ENCODE peak calls at places on chromosomes 4 and X, in eight cellular contexts. K, E, F, H, B, G, N and I are unnamed samples. For H3K4me1, the result is how much of the 10 kb centered on the place peaks cover.

GRCh38 chr4:138090145-138090917 is 151.8 kb downstream of the SLC7A11 start:
- DNase-seq in E (peak), H (peak), N (peak), G (peak), F (peak), B (peak), K (peak), I (peak)

GRCh38 chr4:54897590-54897989 is 227.8 kb downstream of the KDR start:
- DNase-seq in K (no peak), N (no peak), E (no peak), H (no peak), F (no peak), B (no peak), G (no peak), I (no peak)

GRCh38 chr4:56976878-56977320 is 507 bp downstream of the NOA1 start:
- DNase-seq in K (no peak), F (peak), B (peak), E (peak), N (peak), G (peak), H (no peak), I (peak)

GRCh38 chrX:137051978-137052640 is 18.3 kb upstream of the GPR101 start:
- DNase-seq in N (peak), H (peak), F (peak), E (peak), B (peak), G (peak), K (peak), I (peak)

GRCh38 chr4:154292589-154292988 is 199.0 kb downstream of the DCHS2 start:
- DNase-seq in F (no peak), E (peak), K (no peak), N (no peak), B (no peak), G (no peak), H (no peak), I (no peak)

GRCh38 chr4:138759508-138759907 is 256.1 kb upstream of the NOCT start:
- DNase-seq in F (no peak), H (no peak), E (peak), B (no peak), N (no peak), K (no peak), G (no peak), I (no peak)

GRCh38 chr4:101790521-101791188 is at the start of gene BANK1:
- DNase-seq in G (no peak), H (peak), F (peak), N (no peak), K (no peak), E (peak), B (peak), I (peak)

GRCh38 chrX:16772460-16772859 is 13.8 kb upstream of the TXLNG start:
- DNase-seq in E (peak), B (peak), F (no peak), N (no peak), H (no peak), G (no peak), K (no peak), I (peak)

GRCh38 chr4:37802068-37802666 is 24.3 kb upstream of the PGM2 start:
- DNase-seq in H (peak), N (no peak), B (peak), G (peak), E (peak), F (peak), K (no peak), I (peak)

GRCh38 chrX:42087960-42088359 is 164.6 kb upstream of the CASK start:
- DNase-seq in H (no peak), E (no peak), K (no peak), G (no peak), B (peak), N (no peak), F (no peak), I (no peak)

GRCh38 chr4:8324640-8325239 is 55.2 kb downstream of the HTRA3 start:
- DNase-seq in F (peak), G (peak), B (no peak), E (no peak), N (no peak), H (no peak), K (peak), I (peak)

GRCh38 chr4:13559414-13559813 is 15.1 kb upstream of the NKX3-2 start:
- DNase-seq in G (peak), N (no peak), B (no peak), K (no peak), H (no peak), E (no peak), F (peak), I (no peak)

GRCh38 chr4:100060765-100061416 is 110.8 kb upstream of the H2AZ1 start:
- DNase-seq in G (no peak), F (no peak), N (no peak), E (no peak), B (no peak), H (no peak), K (no peak), I (no peak)

GRCh38 chr4:8777320-8778196 is 94.1 kb downstream of the HMX1 start:
- DNase-seq in N (no peak), K (no peak), F (no peak), H (no peak), G (peak), E (no peak), B (no peak), I (no peak)

GRCh38 chr4:147110968-147111367 is 165.3 kb upstream of the TTC29 start:
- DNase-seq in G (peak), B (no peak), K (no peak), N (no peak), F (no peak), E (no peak), H (no peak), I (no peak)

GRCh38 chr4:40749717-40750460 is at the start of gene NSUN7:
- DNase-seq in G (peak), F (peak), N (peak), H (no peak), B (peak), K (peak), E (peak), I (peak)

GRCh38 chr4:150570862-150571261 is 11.1 kb upstream of the MAB21L2 start:
- DNase-seq in G (no peak), N (no peak), E (no peak), F (no peak), B (no peak), K (no peak), H (no peak), I (no peak)

GRCh38 chr4:150577786-150578185 is 4.2 kb upstream of the MAB21L2 start:
- DNase-seq in N (no peak), F (no peak), K (no peak), E (no peak), B (no peak), G (no peak), H (no peak), I (no peak)

GRCh38 chr4:150573534-150573933 is 8.4 kb upstream of the MAB21L2 start:
- DNase-seq in G (peak), F (peak), B (no peak), K (no peak), H (no peak), N (no peak), E (no peak), I (no peak)

GRCh38 chr4:150572704-150573504 is 9.0 kb upstream of the MAB21L2 start:
- DNase-seq in N (no peak), E (no peak), G (no peak), B (no peak), K (no peak), F (no peak), H (no peak), I (no peak)

DNA sequence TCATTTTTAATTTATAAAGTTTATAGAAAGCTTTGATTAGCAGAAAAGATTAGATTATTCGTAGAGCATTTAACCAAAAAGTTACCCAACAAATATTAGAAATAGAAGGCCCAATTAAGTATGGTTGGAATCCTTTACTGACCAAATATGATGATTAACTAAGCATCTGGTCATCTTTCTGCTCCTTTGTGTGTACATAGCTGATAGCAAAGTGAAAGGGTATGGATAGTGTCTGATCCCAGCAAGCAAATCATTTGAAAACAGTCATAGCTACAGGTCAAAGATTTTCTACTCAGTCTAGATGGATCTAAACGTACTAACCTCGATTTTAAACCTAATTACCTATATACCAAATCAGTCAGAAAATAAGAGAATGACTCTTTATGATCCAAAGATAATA is 7.3 kb upstream of the MAB21L2 start:
- DNase-seq in H (no peak), K (no peak), N (no peak), E (no peak), B (no peak), G (no peak), F (no peak), I (no peak)
- H3K4me1 ChIP-seq in H (under half), K (under half), N (under half), E (under half), B (under half), G (under half), F (under half), I (under half)

DNA sequence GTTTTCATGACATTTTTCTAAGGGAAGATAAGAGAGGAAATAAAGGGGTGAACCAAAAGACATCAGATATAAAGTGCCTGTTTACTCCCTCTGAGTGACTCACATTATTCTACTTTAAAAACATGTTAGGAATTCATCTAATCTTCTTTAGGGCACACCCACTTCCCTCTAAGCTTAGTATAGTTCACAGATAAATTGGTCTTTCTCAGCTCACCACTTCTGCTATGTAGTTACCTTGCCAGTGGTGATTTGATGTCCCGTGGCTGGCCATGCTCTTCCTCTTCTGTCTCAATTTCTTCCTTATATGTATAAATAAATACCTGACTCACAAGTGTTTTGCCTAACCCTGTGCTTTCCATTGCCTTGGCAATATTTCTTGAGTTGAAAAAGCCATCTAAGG is 96.8 kb downstream of the PDLIM5 start:
- DNase-seq in E (peak), H (peak), N (no peak), G (peak), K (peak), B (peak), F (peak), I (no peak)
- H3K4me1 ChIP-seq in E (under half), H (half or more), N (under half), G (half or more), K (under half), B (under half), F (under half), I (under half)

DNA sequence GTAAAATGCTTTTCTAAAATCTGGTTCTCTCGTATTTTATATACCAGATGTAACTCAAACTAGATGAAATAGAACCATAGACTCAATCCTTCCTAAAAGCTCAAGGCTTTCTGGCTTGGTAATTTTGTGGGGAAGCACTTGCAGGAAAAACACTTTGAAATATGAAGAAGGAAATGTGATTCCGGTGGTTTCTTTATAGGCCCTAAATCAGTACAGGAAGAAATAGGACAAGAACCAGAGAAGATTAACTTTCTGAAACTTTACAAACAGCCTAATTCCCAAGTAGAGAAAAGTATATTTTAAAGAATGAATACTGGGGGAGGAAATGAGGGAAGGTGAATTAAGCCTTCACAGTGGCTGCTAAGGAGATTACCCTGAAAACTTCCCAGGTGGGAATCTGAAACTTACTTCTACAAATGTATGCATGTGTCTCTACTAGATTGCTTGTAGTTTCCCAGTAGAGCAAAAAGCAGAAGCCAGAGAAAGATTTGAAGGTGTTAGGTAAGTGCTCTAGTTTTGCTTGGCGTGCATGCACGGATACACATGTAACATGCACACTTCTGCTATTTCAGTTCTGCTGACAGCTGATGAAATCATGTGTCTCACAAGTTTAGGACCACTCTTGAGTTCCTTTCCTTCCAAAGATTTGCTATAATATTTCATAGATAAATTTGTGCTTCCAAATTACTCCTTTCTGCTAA is 92.1 kb downstream of the AFF1 start:
- DNase-seq in N (no peak), F (no peak), K (no peak), H (no peak), G (no peak), B (no peak), E (no peak), I (no peak)
- H3K4me1 ChIP-seq in N (under half), F (under half), K (half or more), H (half or more), G (under half), B (half or more), E (under half), I (under half)

DNA sequence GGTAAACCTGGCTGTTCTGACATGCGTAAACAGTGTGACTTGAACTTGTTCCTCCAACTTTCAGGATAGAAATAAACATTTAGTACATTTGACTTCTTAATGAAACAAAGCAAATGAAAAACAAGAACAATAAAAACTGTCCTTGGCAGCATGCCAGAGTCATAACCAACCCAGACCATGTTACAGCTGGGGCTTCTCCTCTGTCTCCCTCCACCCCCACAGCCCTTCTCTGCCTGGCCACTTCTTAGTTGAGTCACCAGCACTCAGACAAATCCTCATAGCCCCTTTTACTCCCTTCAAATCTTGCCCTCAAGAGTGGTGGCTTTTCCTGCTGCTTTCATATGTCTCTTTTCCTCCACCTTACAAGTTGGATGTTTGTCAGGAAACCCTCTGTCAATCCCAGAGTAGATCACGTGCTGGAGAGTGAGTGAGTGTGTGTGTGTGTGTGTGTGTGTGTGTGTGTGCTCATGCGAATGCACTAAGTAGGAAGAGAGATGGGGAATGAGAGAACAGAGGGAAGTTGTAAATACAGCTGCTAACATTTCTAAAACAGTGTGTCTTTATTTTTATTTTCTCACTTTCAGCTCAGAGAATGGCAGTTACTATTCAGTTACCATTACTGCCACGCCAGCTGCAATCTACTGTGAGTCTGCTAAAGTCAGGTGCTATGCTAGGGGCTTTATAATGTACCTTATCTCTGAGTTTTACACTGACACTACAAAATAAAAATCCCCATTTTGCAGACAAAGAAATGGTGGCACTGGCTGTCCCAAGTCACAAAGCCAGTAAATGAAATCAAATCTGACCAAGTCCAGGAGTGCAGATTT is 15.0 kb downstream of the SCARB2 start:
- DNase-seq in H (peak), E (peak), F (peak), K (peak), N (no peak), B (peak), G (peak), I (peak)
- H3K4me1 ChIP-seq in H (half or more), E (under half), F (half or more), K (under half), N (under half), B (under half), G (half or more), I (under half)

DNA sequence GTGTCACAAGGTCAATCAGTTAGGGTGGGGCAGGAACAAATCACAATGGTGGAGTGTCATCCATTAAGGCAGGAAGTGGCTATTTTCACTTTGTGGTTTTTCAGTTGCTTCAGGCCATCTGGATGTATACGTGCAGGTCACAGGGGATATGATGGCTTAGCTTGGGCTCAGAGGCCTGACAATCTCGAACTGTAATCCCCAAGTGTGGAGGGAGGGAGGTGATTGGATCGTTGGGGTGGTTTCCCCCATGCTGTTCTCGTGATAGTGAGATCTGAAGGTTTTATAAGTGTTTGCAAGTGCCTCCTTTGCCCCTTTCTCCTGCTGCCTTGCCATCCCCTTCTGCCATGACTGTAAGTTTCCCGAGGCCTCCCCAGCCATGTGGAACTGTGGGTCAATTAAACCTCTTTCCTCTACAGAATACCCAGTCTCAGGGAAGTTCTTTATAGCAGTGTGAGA is 36.7 kb upstream of the STS start:
- DNase-seq in H (no peak), E (peak), F (peak), G (no peak), K (no peak), B (no peak), N (no peak), I (no peak)
- H3K4me1 ChIP-seq in H (under half), E (under half), F (under half), G (under half), K (under half), B (under half), N (under half), I (under half)

DNA sequence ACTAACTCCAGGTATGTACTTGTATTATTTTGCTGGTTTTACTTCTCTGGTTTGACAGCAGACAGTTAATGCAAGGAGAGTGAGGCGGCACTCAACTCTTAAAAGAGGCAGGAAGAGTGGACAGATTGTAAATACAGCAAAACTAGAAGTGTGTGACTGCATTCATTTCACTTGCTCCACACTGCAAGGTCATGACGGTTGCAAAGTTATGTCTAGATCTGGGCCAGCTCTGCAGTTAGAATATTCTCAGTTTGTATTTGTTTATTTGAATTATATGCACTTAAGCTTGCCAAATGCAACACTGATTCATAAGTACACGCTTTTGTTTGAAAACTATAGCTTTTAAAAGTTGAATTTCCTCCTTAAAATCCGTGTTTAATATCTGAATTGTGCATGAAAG is 148.9 kb downstream of the STIM2 start:
- DNase-seq in N (no peak), F (no peak), G (peak), E (no peak), K (no peak), B (no peak), H (no peak), I (no peak)
- H3K4me1 ChIP-seq in N (under half), F (under half), G (half or more), E (under half), K (under half), B (under half), H (under half), I (under half)

DNA sequence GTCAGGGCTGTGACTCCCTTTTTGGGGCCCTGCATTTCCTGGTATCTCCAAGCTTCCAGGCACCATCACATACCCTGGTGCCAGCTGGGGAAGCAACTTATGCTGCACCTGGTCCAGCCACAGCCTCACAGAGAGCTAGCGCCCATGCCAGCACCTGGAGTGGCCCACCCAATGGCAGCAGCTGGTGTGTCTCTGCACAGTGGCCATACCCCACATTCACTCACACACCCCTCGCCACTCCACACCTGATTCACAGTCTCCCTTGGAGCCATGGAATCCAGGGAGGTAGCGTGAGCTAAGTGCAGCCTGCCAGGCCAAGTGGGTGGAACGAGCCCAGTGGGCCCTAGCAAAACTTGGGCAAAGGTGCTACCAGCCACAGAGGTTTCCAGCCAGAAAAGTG is 56.8 kb downstream of the COX18 start:
- DNase-seq in B (no peak), H (no peak), F (no peak), G (no peak), K (no peak), E (no peak), N (no peak), I (no peak)
- H3K4me1 ChIP-seq in B (under half), H (under half), F (under half), G (under half), K (under half), E (under half), N (under half), I (under half)